ENCODE peak calls at places on chromosomes 12 and 14, in eight cellular contexts. Z is fibroblast of lung, K is HuH-7.5, U is GDM1, M is NCI-H1417 treated with DMSO at 0.1 percent for 48 hours, C is lower lobe of right lung, S is fibroblast of gingiva, T is KBM-7. W is an unnamed sample.

GRCh38 chr12:122839907-122840554 is 4.8 kb downstream of the HIP1R start:
- DNase-seq in Z (no peak), K (no peak), U (no peak), M (no peak), C (no peak), S (no peak), T (no peak), W (no peak)

GRCh38 chr12:40999212-40999611 is 188.9 kb upstream of the PDZRN4 start:
- DNase-seq in Z (no peak), K (no peak), U (no peak), M (no peak), C (no peak), S (no peak), T (no peak), W (no peak)

GRCh38 chr12:47896633-47897032 is 8.2 kb downstream of the VDR start:
- DNase-seq in Z (no peak), K (no peak), U (no peak), M (no peak), C (no peak), S (no peak), T (no peak), W (no peak)

GRCh38 chr12:104458645-104459555 is 2.2 kb downstream of the CHST11 start:
- DNase-seq in Z (no peak), K (peak; percentile 25), U (no peak), M (no peak), C (peak; percentile 49), S (peak; percentile 36), T (peak; percentile 46), W (no peak)

GRCh38 chr12:68250454-68250853 is 3.0 kb downstream of the IL22 start:
- DNase-seq in Z (no peak), K (no peak), U (no peak), M (no peak), C (no peak), S (no peak), T (no peak), W (no peak)

GRCh38 chr12:998020-998874 is 7.2 kb downstream of the ERC1 start:
- DNase-seq in Z (no peak), K (no peak), U (no peak), M (no peak), C (no peak), S (no peak), T (no peak), W (no peak)

GRCh38 chr12:5220835-5221234 is 177.2 kb downstream of the KCNA5 start:
- DNase-seq in Z (no peak), K (no peak), U (no peak), M (no peak), C (no peak), S (no peak), T (no peak), W (no peak)

GRCh38 chr12:67039995-67040860 is 228.9 kb upstream of the CAND1 start:
- DNase-seq in Z (no peak), K (no peak), U (no peak), M (no peak), C (no peak), S (no peak), T (no peak), W (no peak)

GRCh38 chr12:89370411-89370810 is 18.1 kb upstream of the DUSP6 start:
- DNase-seq in Z (no peak), K (no peak), U (peak; percentile 13), M (no peak), C (no peak), S (no peak), T (peak; percentile 60), W (peak; percentile 15)

GRCh38 chr14:68495101-68495637 is 297.7 kb downstream of the ZFP36L1 start:
- DNase-seq in Z (no peak), K (no peak), U (no peak), M (no peak), C (no peak), S (no peak), T (no peak), W (no peak)

GRCh38 chr12:120352117-120352516 is 16.8 kb downstream of the MSI1 start:
- DNase-seq in Z (peak; percentile 29), K (no peak), U (no peak), M (no peak), C (no peak), S (no peak), T (no peak), W (no peak)

GRCh38 chr12:89075890-89076591 is 276.3 kb downstream of the DUSP6 start:
- DNase-seq in Z (peak; percentile 78), K (no peak), U (no peak), M (no peak), C (no peak), S (peak; percentile 53), T (no peak), W (no peak)